ENCODE peak calls at places on chromosome 19, in eight cellular contexts. C is left lung, Q is choroid plexus epithelial cell, M is fibroblast of lung, B is cardiac muscle cell, U is sigmoid colon, H is transverse colon, N is osteocyte. F is an unnamed sample.

GRCh38 chr19:13957107-13957506 is 4.8 kb downstream of the DCAF15 start:
- DNase-seq in C (no peak), Q (no peak), M (no peak), B (no peak), U (no peak), H (no peak), N (no peak), F (no peak)

GRCh38 chr19:33207903-33208302 is 13.8 kb downstream of the LRP3 start:
- DNase-seq in C (peak), Q (no peak), M (no peak), B (no peak), U (no peak), H (no peak), N (no peak), F (no peak)

GRCh38 chr19:33690461-33691427 is 69.0 kb downstream of the CHST8 start:
- DNase-seq in C (peak), Q (no peak), M (no peak), B (no peak), U (no peak), H (no peak), N (no peak), F (no peak)

GRCh38 chr19:19405919-19406877 is 723 bp downstream of the GATAD2A start:
- DNase-seq in C (peak), Q (peak), M (peak), B (peak), U (peak), H (peak), N (no peak), F (peak)

GRCh38 chr19:8580710-8581281 is 3.6 kb upstream of the MYO1F start:
- DNase-seq in C (peak), Q (peak), M (peak), B (peak), U (peak), H (peak), N (peak), F (peak)

GRCh38 chr19:47637550-47637949 is 28.6 kb downstream of the BICRA start:
- DNase-seq in C (no peak), Q (peak), M (peak), B (peak), U (no peak), H (no peak), N (no peak), F (no peak)

GRCh38 chr19:46529622-46530451 is 34.2 kb upstream of the PNMA8B start:
- DNase-seq in C (peak), Q (peak), M (peak), B (peak), U (peak), H (peak), N (no peak), F (peak)

GRCh38 chr19:8575467-8575997 is 1.7 kb downstream of the MYO1F start:
- DNase-seq in C (no peak), Q (peak), M (peak), B (peak), U (no peak), H (peak), N (no peak), F (peak)

GRCh38 chr19:49544154-49544553 is 16.4 kb downstream of the RCN3 start:
- DNase-seq in C (no peak), Q (no peak), M (no peak), B (no peak), U (no peak), H (no peak), N (no peak), F (no peak)

GRCh38 chr19:14347999-14348889 is 33.0 kb upstream of the ADGRE5 start:
- DNase-seq in C (peak), Q (peak), M (peak), B (peak), U (peak), H (peak), N (peak), F (peak)

GRCh38 chr19:54178581-54179261 is 5.8 kb upstream of the TMC4 start:
- DNase-seq in C (peak), Q (no peak), M (no peak), B (no peak), U (no peak), H (no peak), N (no peak), F (no peak)

GRCh38 chr19:55368701-55369563 is 1.3 kb downstream of the IL11 start:
- DNase-seq in C (peak), Q (no peak), M (peak), B (peak), U (no peak), H (no peak), N (no peak), F (no peak)

GRCh38 chr19:4707956-4708650 is 15.5 kb downstream of the DPP9 start:
- DNase-seq in C (no peak), Q (peak), M (peak), B (peak), U (peak), H (peak), N (no peak), F (no peak)

GRCh38 chr19:4712771-4713170 is 10.9 kb downstream of the DPP9 start:
- DNase-seq in C (no peak), Q (no peak), M (no peak), B (no peak), U (no peak), H (no peak), N (no peak), F (no peak)

GRCh38 chr19:4709440-4710280 is 14.0 kb downstream of the DPP9 start:
- DNase-seq in C (peak), Q (no peak), M (peak), B (no peak), U (no peak), H (no peak), N (no peak), F (peak)

GRCh38 chr19:4711211-4711610 is 12.4 kb downstream of the DPP9 start:
- DNase-seq in C (no peak), Q (no peak), M (no peak), B (no peak), U (no peak), H (no peak), N (no peak), F (no peak)

GRCh38 chr19:4710281-4710600 is 13.4 kb downstream of the DPP9 start:
- DNase-seq in C (no peak), Q (no peak), M (no peak), B (no peak), U (no peak), H (no peak), N (no peak), F (no peak)
- TF ChIP-seq CTCF in C (no peak), Q (no peak), M (no peak), B (no peak), U (no peak), H (no peak), N (no peak), F (no peak)

GRCh38 chr19:7394728-7395359 is 46.1 kb downstream of the ARHGEF18 start:
- DNase-seq in C (peak), Q (peak), M (peak), B (peak), U (peak), H (peak), N (peak), F (peak)
- TF ChIP-seq CTCF in C (no peak), Q (no peak), M (no peak), B (no peak), U (no peak), H (no peak), N (no peak), F (no peak)

DNA sequence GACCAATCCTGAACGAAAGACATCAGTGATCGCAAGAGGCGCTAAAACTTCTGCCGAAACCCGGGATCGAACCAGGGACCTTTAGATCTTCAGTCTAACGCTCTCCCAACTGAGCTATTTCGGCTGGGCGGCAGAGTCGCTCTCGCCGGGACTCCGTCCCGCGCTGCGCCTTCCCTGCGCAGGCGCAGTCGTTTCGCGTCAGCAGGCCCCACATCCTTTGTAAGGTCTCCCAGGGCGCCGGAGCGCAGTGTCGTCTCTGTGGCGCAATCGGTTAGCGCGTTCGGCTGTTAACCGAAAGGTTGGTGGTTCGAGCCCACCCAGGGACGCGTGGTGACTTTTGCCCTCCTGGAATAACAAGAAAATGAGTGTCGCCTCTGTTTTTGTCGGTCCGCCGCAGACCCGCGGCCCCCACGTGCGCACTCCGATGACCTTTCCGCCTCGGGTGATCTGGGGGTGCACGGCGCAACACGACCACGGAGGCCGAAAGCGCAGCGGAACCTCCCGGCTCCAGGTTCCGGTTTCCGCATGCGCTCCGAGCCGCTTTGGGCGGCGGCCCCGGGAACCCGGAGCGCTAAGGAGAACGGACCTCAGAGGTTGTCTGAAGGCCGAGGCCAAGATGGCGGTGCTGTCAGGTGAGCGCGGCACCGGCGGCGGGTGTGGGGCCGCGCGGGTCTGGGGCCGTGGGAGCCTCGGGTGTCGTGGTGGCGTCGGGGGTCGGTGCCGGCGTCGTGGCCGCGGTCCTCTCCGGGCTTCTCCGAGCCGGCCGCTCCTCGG is at the start of gene NDUFS7:
- DNase-seq in C (peak), Q (peak), M (peak), B (peak), U (peak), H (peak), N (peak), F (peak)
- TF ChIP-seq CTCF in C (peak), Q (peak), M (no peak), B (peak), U (peak), H (peak), N (peak), F (no peak)

GRCh38 chr19:35592226-35592625 is 6.3 kb downstream of the PMIS2 start:
- DNase-seq in C (no peak), Q (peak), M (peak), B (peak), U (no peak), H (no peak), N (no peak), F (no peak)
- TF ChIP-seq CTCF in C (peak), Q (peak), M (peak), B (peak), U (no peak), H (peak), N (peak), F (peak)

GRCh38 chr19:383922-384800 is 24.8 kb downstream of the C2CD4C start:
- DNase-seq in C (no peak), Q (peak), M (no peak), B (peak), U (peak), H (no peak), N (no peak), F (no peak)
- TF ChIP-seq CTCF in C (peak), Q (peak), M (peak), B (peak), U (peak), H (peak), N (peak), F (no peak)

GRCh38 chr19:2944775-2945574 is at the start of gene ZNF77:
- DNase-seq in C (peak), Q (peak), M (peak), B (peak), U (peak), H (peak), N (peak), F (peak)
- TF ChIP-seq CTCF in C (peak), Q (no peak), M (no peak), B (no peak), U (no peak), H (no peak), N (no peak), F (no peak)

GRCh38 chr19:50708179-50708879 is 11.3 kb downstream of the SHANK1 start:
- DNase-seq in C (peak), Q (no peak), M (no peak), B (no peak), U (no peak), H (no peak), N (no peak), F (no peak)

GRCh38 chr19:50703915-50704548 is 15.6 kb downstream of the SHANK1 start:
- DNase-seq in C (no peak), Q (no peak), M (no peak), B (peak), U (no peak), H (no peak), N (no peak), F (no peak)

GRCh38 chr19:50702870-50703829 is 16.5 kb downstream of the SHANK1 start:
- DNase-seq in C (no peak), Q (no peak), M (no peak), B (peak), U (no peak), H (no peak), N (no peak), F (no peak)

GRCh38 chr19:50706387-50706786 is 13.2 kb downstream of the SHANK1 start:
- DNase-seq in C (peak), Q (no peak), M (no peak), B (no peak), U (no peak), H (no peak), N (no peak), F (no peak)

DNA sequence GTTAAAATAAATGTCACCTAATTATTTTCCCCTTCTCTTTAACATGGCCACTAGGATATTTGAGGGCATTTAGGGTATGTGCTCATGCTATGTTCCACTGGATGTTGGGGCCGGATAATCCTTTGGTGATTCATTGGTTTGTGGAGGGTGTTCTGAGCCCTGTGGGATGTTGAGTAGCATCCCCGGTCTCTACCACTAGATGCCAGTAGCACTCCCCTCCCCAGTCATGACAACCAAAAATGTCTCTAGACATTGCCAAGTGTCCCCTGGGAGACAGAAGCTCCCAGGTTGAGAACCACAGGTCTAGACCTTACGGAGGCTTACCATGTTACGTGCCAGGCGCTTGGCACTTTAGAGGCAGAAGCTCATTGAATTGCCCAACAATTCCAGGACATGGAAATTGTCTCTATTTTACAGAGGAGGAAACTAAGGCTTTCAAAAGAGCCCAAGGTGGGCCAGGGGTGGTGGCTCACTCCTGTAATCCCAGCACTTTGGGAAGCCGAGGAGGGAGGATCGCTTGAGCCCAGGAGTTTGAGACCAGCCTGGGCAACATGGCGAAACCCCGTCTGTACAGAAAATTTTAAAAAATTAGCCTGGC is 14.1 kb downstream of the SHANK1 start:
- DNase-seq in C (no peak), Q (peak), M (peak), B (peak), U (no peak), H (no peak), N (no peak), F (no peak)
- TF ChIP-seq CTCF in C (peak), Q (peak), M (peak), B (peak), U (no peak), H (peak), N (peak), F (peak)

GRCh38 chr19:10565028-10565566 is 713 bp downstream of the KRI1 start:
- DNase-seq in C (no peak), Q (peak), M (peak), B (peak), U (peak), H (peak), N (no peak), F (no peak)
- TF ChIP-seq CTCF in C (no peak), Q (peak), M (peak), B (peak), U (no peak), H (no peak), N (no peak), F (no peak)

DNA sequence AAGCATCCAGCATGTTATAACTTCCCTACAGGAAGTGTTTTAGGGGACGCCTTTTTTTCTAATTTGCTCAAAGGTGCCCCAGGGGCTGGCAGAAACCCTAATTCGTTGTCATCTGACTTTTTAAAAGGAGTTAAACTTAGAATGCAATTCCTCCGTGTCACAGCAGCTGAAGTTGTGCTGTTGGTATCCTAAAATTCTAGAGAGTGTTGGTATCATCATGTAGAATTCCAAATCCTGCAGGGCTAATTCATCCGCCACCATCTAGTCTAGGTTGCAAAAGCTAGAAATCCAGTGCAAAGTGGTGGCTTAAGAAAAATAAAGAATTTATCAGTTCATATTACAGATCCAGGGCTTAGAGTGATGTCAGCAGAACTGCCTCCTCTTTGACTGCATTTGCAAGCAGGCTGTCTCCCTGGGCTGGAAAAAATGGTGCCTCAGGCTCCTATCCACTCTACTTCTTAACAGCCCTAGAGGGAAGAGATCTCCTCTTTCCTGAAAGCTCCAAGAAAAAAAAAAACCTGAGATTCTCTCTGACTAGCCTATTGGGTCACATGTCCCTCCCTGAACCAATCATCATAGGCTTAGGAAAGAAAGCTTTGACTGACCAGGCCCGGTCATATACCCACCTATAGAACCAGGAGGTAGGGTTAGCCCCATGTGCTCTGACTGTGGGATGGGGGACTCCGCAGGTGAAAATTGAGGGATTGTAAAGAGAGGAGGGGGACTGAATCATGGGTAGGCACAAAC is 73.0 kb downstream of the MAP4K1 start:
- DNase-seq in C (peak), Q (peak), M (peak), B (peak), U (no peak), H (no peak), N (no peak), F (no peak)
- TF ChIP-seq CTCF in C (peak), Q (no peak), M (peak), B (peak), U (peak), H (no peak), N (peak), F (peak)

F was measured in natural killer cell.